ENCODE peak calls at places on chromosome 15, in five cellular contexts. P is A549, Z is foreskin fibroblast, B is fibroblast of lung, C is GM13976. E is an unnamed sample.

GRCh38 chr15:32790352-32790999 is 72.7 kb downstream of the GREM1 start:
- DNase-seq in B (peak), C (no peak), P (no peak), Z (peak), E (no peak)

GRCh38 chr15:73388256-73388781 is 19.6 kb upstream of the HCN4 start:
- DNase-seq in C (no peak), B (peak), P (peak), Z (peak), E (no peak)

GRCh38 chr15:39236375-39236774 is 344.5 kb upstream of the THBS1 start:
- DNase-seq in Z (no peak), C (no peak), B (no peak), P (no peak), E (no peak)

GRCh38 chr15:58401991-58402649 is 29.7 kb upstream of the LIPC start:
- DNase-seq in P (no peak), Z (no peak), B (peak), C (no peak), E (no peak)

GRCh38 chr15:25106209-25106608 is 151.4 kb downstream of the SNRPN start:
- DNase-seq in Z (no peak), B (no peak), P (no peak), C (no peak), E (no peak)

GRCh38 chr15:60647246-60647645 is 168.3 kb upstream of the ICE2 start:
- DNase-seq in P (no peak), B (no peak), C (no peak), Z (no peak), E (no peak)

GRCh38 chr15:21261396-21261964 is 178.8 kb downstream of the POTEB3 start:
- DNase-seq in Z (no peak), P (peak), C (peak), B (no peak), E (no peak)

GRCh38 chr15:28977377-28978010 is 91.7 kb downstream of the APBA2 start:
- DNase-seq in P (peak), C (no peak), Z (peak), B (peak), E (no peak)

GRCh38 chr15:87829651-87830050 is 426.9 kb downstream of the NTRK3 start:
- DNase-seq in P (no peak), C (no peak), B (no peak), Z (no peak), E (no peak)

GRCh38 chr15:70775160-70775559 is 11.8 kb upstream of the UACA start:
- DNase-seq in C (no peak), Z (peak), P (peak), B (peak), E (no peak)

GRCh38 chr15:100170673-100171210 is 171.0 kb downstream of the ADAMTS17 start:
- DNase-seq in Z (no peak), P (no peak), C (no peak), B (no peak), E (no peak)

GRCh38 chr15:77470227-77470626 is 49.5 kb downstream of the HMG20A start:
- DNase-seq in P (no peak), C (no peak), B (no peak), Z (no peak), E (no peak)

GRCh38 chr15:81223346-81223971 is 26.8 kb downstream of the IL16 start:
- DNase-seq in B (no peak), C (no peak), P (no peak), Z (no peak), E (no peak)

DNA sequence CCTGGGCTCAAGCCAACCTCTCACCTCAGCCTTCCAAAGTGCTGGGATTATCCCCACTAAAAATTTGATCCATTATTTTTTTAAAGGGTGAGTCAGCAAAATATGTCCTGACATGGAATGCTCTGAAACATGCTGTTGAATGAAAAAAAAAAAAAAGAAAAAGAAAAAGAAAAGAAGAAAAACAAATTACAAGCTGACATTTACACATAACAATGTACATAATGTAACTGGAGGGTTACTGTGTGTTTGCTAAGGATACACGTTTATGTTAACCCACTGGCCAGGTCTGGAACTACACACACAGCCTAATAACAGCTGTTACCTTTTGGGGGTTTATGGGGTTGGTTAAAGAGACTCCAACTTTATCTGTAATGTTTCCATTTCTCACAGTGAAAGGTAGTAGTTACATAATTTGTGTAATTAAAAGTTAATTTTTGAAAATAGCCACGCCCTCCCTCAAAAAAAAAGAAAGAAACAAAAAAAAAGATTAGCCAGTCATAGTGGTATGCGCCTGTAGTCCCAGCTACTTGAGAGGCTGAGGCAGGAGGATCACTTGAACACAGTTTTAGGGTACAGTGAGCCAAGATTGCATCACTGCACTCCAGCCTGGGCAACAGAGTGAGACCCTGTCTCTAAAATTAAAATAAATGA is 3.1 kb upstream of the MESP2 start:
- DNase-seq in C (no peak), Z (no peak), B (peak), P (peak), E (no peak)
- TF ChIP-seq CTCF in C (no peak), Z (peak), B (peak), P (no peak), E (no peak)

GRCh38 chr15:66959066-66959465 is 106.3 kb upstream of the SMAD3 start:
- DNase-seq in C (no peak), B (no peak), P (no peak), Z (no peak), E (no peak)

GRCh38 chr15:66955001-66955516 is 110.3 kb upstream of the SMAD3 start:
- DNase-seq in B (no peak), Z (no peak), P (no peak), C (no peak), E (no peak)

GRCh38 chr15:66954601-66955000 is 110.8 kb upstream of the SMAD3 start:
- DNase-seq in C (no peak), B (no peak), Z (no peak), P (no peak), E (no peak)

GRCh38 chr15:66955871-66956585 is 109.4 kb upstream of the SMAD3 start:
- DNase-seq in B (no peak), Z (no peak), C (no peak), P (peak), E (no peak)

DNA sequence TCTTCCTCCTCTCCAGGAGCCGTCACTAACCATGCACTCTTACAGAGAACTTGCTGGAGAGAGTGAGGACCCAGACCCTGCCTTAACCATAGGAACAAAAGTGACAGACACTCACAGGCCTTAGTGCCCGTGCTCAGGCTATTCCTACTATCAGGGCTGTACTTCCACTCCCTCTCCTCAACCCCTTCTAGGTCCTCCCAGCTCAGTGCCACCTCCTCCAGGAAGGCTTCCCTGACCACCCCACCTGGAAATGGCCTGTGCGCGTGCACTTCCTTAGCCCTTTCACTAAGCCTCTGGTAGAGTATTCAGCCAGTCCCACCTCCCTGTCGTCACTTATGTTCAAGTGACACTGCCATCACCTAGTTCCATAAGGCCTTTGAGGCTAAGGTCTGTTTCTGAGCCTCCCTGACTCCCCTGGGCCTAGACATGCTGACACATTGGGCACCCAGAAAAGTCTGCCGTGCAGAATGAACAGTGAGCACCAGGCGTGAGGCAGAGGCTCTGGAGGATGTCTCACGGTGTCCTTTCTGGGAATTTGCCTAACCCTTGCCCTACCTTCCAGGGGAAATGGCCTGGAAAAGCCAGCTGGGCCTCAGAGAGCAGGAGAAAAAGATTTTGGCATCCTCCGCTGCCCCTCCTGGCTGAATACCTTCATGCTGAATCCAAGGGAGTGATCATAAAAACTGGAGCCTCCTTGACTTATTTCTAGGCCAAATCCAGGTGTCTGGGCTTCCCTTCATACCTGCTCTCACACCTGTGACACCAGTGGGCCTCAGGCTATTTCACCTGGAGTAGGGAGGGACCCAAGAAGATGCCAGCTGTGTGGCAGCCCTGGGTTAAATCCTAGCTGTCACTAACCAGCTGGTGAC is 108.5 kb upstream of the SMAD3 start:
- DNase-seq in Z (no peak), C (no peak), P (no peak), B (no peak), E (no peak)
- TF ChIP-seq CTCF in Z (no peak), C (no peak), P (no peak), B (no peak), E (no peak)

DNA sequence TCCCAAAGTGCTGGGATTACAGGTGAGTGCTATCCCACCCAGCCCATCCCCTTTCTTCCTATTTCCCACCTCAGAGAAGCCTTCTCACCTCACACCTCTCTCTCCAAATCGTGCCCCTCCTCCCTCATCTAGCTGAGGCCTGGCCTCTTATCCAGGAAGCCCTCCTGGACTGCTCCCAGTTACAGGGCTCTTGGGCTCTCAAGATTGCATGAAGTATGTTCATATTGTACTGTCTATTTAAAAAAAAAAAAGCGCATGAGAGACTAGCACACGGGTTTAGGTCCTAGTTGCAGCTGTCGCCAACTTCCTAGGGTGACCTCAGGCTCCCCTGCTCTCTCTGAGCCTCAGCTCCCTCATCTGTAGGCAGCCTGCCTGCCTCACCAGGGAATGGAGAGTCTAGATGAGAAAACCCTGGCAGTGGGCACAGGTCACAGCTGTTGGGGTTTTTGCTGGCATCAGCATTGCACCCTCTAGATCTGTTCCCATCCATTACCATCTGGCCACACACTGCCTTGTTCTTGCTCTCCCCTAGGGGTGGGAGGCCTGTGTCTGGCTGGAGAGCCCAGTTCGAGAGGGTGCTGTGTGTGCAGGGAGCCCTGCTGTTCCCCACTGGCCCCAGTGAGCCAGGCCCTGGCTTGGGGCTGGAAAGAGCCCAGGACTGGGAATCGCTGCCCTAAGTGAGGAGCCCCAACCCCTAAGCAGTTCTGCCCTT is 24.2 kb upstream of the C15orf39 start:
- DNase-seq in P (no peak), B (peak), C (no peak), Z (no peak), E (no peak)
- TF ChIP-seq CTCF in P (no peak), B (no peak), C (no peak), Z (no peak), E (no peak)

GRCh38 chr15:64354683-64355558 is 1.1 kb downstream of the CSNK1G1 start:
- DNase-seq in B (no peak), C (no peak), P (no peak), Z (no peak), E (no peak)

GRCh38 chr15:64351265-64351664 is 4.7 kb downstream of the CSNK1G1 start:
- DNase-seq in Z (no peak), B (peak), P (no peak), C (no peak), E (no peak)

GRCh38 chr15:64361259-64361658 is 5.3 kb upstream of the CSNK1G1 start:
- DNase-seq in Z (no peak), B (no peak), C (no peak), P (no peak), E (no peak)

GRCh38 chr15:64355559-64356442 is at the start of gene CSNK1G1:
- DNase-seq in Z (peak), P (peak), C (peak), B (peak), E (peak)

GRCh38 chr15:64356443-64357040 is 569 bp upstream of the CSNK1G1 start:
- DNase-seq in Z (peak), P (peak), C (no peak), B (peak), E (no peak)
- TF ChIP-seq CTCF in Z (peak), P (peak), C (peak), B (peak), E (peak)

DNA sequence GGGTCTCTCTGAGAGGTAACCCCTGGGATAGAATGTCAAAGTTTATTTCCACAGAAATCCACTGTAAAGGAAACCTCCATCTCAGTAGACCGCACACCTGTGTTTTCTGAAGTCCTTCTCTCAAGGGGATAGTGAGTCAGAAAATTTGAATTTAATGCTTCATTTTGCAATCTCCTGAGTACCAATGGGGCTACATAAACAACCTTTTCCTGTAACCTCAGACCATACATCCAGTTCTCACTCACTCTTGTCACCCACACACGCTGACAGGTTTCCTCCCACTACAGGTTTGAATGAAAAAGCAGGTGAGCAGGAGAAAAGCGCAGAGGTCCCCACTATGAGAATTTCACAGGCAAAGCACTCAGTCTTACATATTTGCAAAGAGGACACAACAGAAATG is 165.3 kb upstream of the MCTP2 start:
- DNase-seq in P (no peak), Z (no peak), C (no peak), B (no peak), E (no peak)
- TF ChIP-seq CTCF in P (no peak), Z (no peak), C (no peak), B (no peak), E (no peak)

E was measured in GM13977.